ENCODE peak calls at places on chromosomes 3 and 15, in six cellular contexts. B, O, G, U, H and N are unnamed samples.

GRCh38 chr3:63595221-63595620 is 57.3 kb upstream of the SNTN start:
- DNase-seq in B (peak; percentile 3), O (no peak), G (no peak), U (no peak), H (no peak), N (no peak)

GRCh38 chr15:80367094-80367493 is 37.1 kb upstream of the ARNT2 start:
- DNase-seq in B (peak; percentile 34), O (peak; percentile 24), G (no peak), U (no peak), H (peak; percentile 25), N (no peak)

GRCh38 chr15:22961661-22962221 is 18.4 kb downstream of the CYFIP1 start:
- DNase-seq in B (no peak), O (no peak), G (no peak), U (no peak), H (peak; percentile 22), N (no peak)

GRCh38 chr15:58568157-58568571 is 136.4 kb downstream of the LIPC start:
- DNase-seq in B (no peak), O (peak; percentile 3), G (no peak), U (peak; percentile 22), H (no peak), N (peak; percentile 74)

GRCh38 chr15:90036343-90036742 is 35.2 kb downstream of the ZNF710 start:
- DNase-seq in B (peak; percentile 72), O (no peak), G (no peak), U (no peak), H (no peak), N (no peak)

GRCh38 chr3:15161113-15161512 is 44.9 kb upstream of the CAPN7 start:
- DNase-seq in B (no peak), O (no peak), G (no peak), U (no peak), H (no peak), N (no peak)

GRCh38 chr3:79960594-79960993 is 192.8 kb upstream of the ROBO1 start:
- DNase-seq in B (no peak), O (peak; percentile 42), G (no peak), U (no peak), H (no peak), N (no peak)

GRCh38 chr3:38001456-38002081 is 11.0 kb downstream of the VILL start:
- DNase-seq in B (peak; percentile 36), O (peak; percentile 68), G (no peak), U (no peak), H (no peak), N (no peak)

GRCh38 chr15:66476535-66476934 is 21.0 kb downstream of the SNAPC5 start:
- DNase-seq in B (no peak), O (no peak), G (no peak), U (no peak), H (no peak), N (no peak)

GRCh38 chr3:141738636-141739363 is 702 bp downstream of the RNF7 start:
- DNase-seq in B (peak; percentile 41), O (peak; percentile 31), G (peak; percentile 33), U (peak; percentile 44), H (peak; percentile 57), N (peak; percentile 81)

GRCh38 chr15:61644550-61644949 is 415.4 kb upstream of the RORA start:
- DNase-seq in B (no peak), O (no peak), G (no peak), U (no peak), H (peak; percentile 47), N (no peak)

GRCh38 chr3:122890077-122890484 is 95.2 kb downstream of the SLC49A4 start:
- DNase-seq in B (peak; percentile 55), O (peak; percentile 39), G (peak; percentile 65), U (no peak), H (peak; percentile 67), N (no peak)

GRCh38 chr15:59313703-59314332 is 58.9 kb downstream of the MYO1E start:
- DNase-seq in B (no peak), O (peak; percentile 90), G (no peak), U (no peak), H (peak; percentile 54), N (peak; percentile 95)

GRCh38 chr3:152272771-152273242 is 4.1 kb downstream of the MBNL1 start:
- DNase-seq in B (no peak), O (peak; percentile 56), G (no peak), U (no peak), H (peak; percentile 84), N (no peak)

GRCh38 chr3:178392553-178392952 is 143.7 kb upstream of the KCNMB2 start:
- DNase-seq in B (no peak), O (peak; percentile 23), G (no peak), U (no peak), H (peak; percentile 62), N (no peak)

GRCh38 chr15:61339526-61339925 is 110.4 kb upstream of the RORA start:
- DNase-seq in B (no peak), O (no peak), G (no peak), U (no peak), H (no peak), N (no peak)

GRCh38 chr3:50524751-50525150 is 21.3 kb upstream of the CACNA2D2 start:
- DNase-seq in B (no peak), O (no peak), G (no peak), U (no peak), H (no peak), N (no peak)

GRCh38 chr3:7264196-7264526 is 403.2 kb downstream of the GRM7 start:
- DNase-seq in B (no peak), O (no peak), G (no peak), U (no peak), H (no peak), N (no peak)

GRCh38 chr3:114274929-114275328 is 18.9 kb upstream of the TIGIT start:
- DNase-seq in B (no peak), O (no peak), G (no peak), U (peak; percentile 32), H (peak; percentile 15), N (no peak)

GRCh38 chr15:78276032-78276943 is 11.9 kb downstream of the DNAJA4 start:
- DNase-seq in B (no peak), O (no peak), G (no peak), U (no peak), H (no peak), N (no peak)
- H3K27ac ChIP-seq in B (no peak overlapping the region), O (no peak overlapping the region), G (no peak overlapping the region), U (no peak overlapping the region), H (no peak overlapping the region), N (no peak overlapping the region)

GRCh38 chr3:112397529-112397928 is 64.6 kb downstream of the CD200 start:
- DNase-seq in B (no peak), O (no peak), G (no peak), U (no peak), H (no peak), N (no peak)

GRCh38 chr3:112405845-112406244 is 72.9 kb downstream of the CD200 start:
- DNase-seq in B (no peak), O (peak; percentile 33), G (no peak), U (no peak), H (no peak), N (no peak)

GRCh38 chr3:112403101-112403500 is 70.1 kb downstream of the CD200 start:
- DNase-seq in B (no peak), O (no peak), G (no peak), U (no peak), H (no peak), N (no peak)

GRCh38 chr3:112399064-112399463 is 66.1 kb downstream of the CD200 start:
- DNase-seq in B (no peak), O (no peak), G (no peak), U (no peak), H (no peak), N (no peak)

GRCh38 chr3:112401617-112402016 is 68.7 kb downstream of the CD200 start:
- DNase-seq in B (no peak), O (no peak), G (no peak), U (no peak), H (no peak), N (no peak)
- H3K9ac ChIP-seq in B (no peak overlapping the region), O (no peak overlapping the region), G (no peak overlapping the region), U (no peak overlapping the region), H (no peak overlapping the region), N (no peak overlapping the region)

DNA sequence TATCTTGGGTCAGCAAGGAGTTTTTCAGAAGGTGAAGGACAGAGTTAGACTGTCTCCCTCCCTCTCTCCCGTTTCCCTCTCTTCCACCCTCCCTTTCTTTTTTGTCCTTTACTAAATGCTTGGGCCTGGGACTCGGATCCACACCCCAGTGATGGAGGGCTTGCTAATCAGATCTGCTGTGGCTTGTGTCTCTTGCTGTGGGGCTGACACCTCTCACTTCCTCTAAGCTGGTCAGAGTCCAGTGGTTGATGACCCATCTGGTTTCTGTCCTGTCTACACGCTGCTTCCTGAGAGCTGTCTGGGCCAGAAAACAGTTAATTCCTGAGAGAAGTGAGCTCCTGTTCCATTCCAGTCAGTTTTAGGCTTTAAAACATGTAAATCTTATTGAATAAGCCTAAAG is 849 bp downstream of the TRAK1 start:
- DNase-seq in B (no peak), O (no peak), G (no peak), U (no peak), H (no peak), N (no peak)
- H3K27ac ChIP-seq in B (no peak overlapping the region), O (no peak overlapping the region), G (no peak overlapping the region), U (no peak overlapping the region), H (no peak overlapping the region), N (no peak overlapping the region)

GRCh38 chr3:48739955-48740823 is 23.2 kb upstream of the IP6K2 start:
- DNase-seq in B (peak; percentile 85), O (peak; percentile 86), G (peak; percentile 26), U (peak; percentile 51), H (peak; percentile 92), N (peak; percentile 97)
- H3K9ac ChIP-seq in B (no peak overlapping the region), O (peak overlapping the region; percentile 12), G (no peak overlapping the region), U (no peak overlapping the region), H (no peak overlapping the region), N (peak overlapping the region; percentile 83)

DNA sequence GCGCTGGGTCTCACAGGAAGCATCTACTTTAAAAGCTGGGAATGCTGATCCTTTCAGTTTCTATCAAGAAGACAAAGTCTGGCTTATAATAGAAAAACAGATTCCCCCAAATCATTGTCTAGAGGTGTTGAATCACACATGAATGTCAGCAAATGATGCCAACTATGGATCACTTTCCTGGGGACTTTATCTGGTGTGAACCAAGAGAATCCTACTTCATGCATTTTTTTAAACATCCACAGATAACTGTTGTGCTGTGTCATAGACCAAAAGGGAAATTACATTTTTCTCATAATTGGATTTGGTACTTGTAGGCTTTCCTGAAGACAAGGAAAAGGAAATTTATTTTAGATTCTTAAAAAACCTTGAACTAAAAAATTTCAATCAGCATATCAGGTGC is 132.7 kb downstream of the CD47 start:
- DNase-seq in B (no peak), O (no peak), G (no peak), U (no peak), H (no peak), N (no peak)
- H3K27ac ChIP-seq in B (no peak overlapping the region), O (no peak overlapping the region), G (no peak overlapping the region), U (no peak overlapping the region), H (no peak overlapping the region), N (peak overlapping the region; percentile 54)